ENCODE peak calls at places on chromosome 20, in four cellular contexts. M, F, S and C are unnamed samples.

GRCh38 chr20:40073535-40074111 is 615.4 kb downstream of the MAFB start:
- DNase-seq in F (no peak), S (no peak), M (no peak), C (no peak)

GRCh38 chr20:52852695-52853094 is 119.5 kb upstream of the TSHZ2 start:
- DNase-seq in M (no peak), S (no peak), F (no peak), C (no peak)

GRCh38 chr20:20489623-20490341 is 121.9 kb downstream of the INSM1 start:
- DNase-seq in F (no peak), S (no peak), M (no peak), C (no peak)

GRCh38 chr20:44188752-44189151 is 1.8 kb upstream of the JPH2 start:
- DNase-seq in M (no peak), S (no peak), F (no peak), C (peak)

GRCh38 chr20:59145926-59146800 is 17.5 kb upstream of the ZNF831 start:
- DNase-seq in S (no peak), F (no peak), M (no peak), C (peak)

GRCh38 chr20:62309198-62309944 is 6.6 kb downstream of the ADRM1 start:
- DNase-seq in M (no peak), S (no peak), F (no peak), C (no peak)

GRCh38 chr20:13029687-13030510 is 21.1 kb downstream of the SPTLC3 start:
- DNase-seq in S (peak), F (no peak), M (peak), C (peak)

GRCh38 chr20:3121271-3121911 is 36.9 kb upstream of the AVP start:
- DNase-seq in F (no peak), M (no peak), S (peak), C (no peak)

GRCh38 chr20:18101125-18101820 is 36.4 kb upstream of the KAT14 start:
- DNase-seq in F (no peak), M (no peak), S (no peak), C (no peak)

GRCh38 chr20:3782597-3782996 is 1.3 kb upstream of the SPEF1 start:
- DNase-seq in M (no peak), S (no peak), F (no peak), C (no peak)

GRCh38 chr20:49874601-49875116 is 40.7 kb downstream of the SPATA2 start:
- DNase-seq in F (no peak), S (no peak), M (no peak), C (no peak)

GRCh38 chr20:41617059-41617921 is 887 bp downstream of the CHD6 start:
- DNase-seq in F (peak), M (no peak), S (peak), C (no peak)

GRCh38 chr20:50788045-50788867 is 6.6 kb upstream of the BCAS4 start:
- DNase-seq in M (peak), S (peak), F (peak), C (no peak)

GRCh38 chr20:49668181-49668877 is 45.3 kb downstream of the B4GALT5 start:
- DNase-seq in M (no peak), F (peak), S (no peak), C (no peak)

GRCh38 chr20:1242530-1242929 is 16.7 kb downstream of the RAD21L1 start:
- DNase-seq in M (peak), F (no peak), S (peak), C (no peak)

GRCh38 chr20:14764511-14765369 is 427.3 kb upstream of the FLRT3 start:
- DNase-seq in S (no peak), F (no peak), M (no peak), C (no peak)

GRCh38 chr20:32941155-32941885 is 62.9 kb downstream of the SUN5 start:
- DNase-seq in M (no peak), F (no peak), S (no peak), C (no peak)

GRCh38 chr20:42604998-42605970 is 584.4 kb downstream of the PTPRT start:
- DNase-seq in M (no peak), S (no peak), F (no peak), C (no peak)

GRCh38 chr20:44683263-44684046 is 31.7 kb upstream of the CCN5 start:
- DNase-seq in F (no peak), M (no peak), S (peak), C (no peak)

GRCh38 chr20:34516874-34517542 is 786 bp downstream of the DYNLRB1 start:
- DNase-seq in S (peak), F (no peak), M (no peak), C (no peak)

GRCh38 chr20:11569163-11569562 is 348.5 kb upstream of the BTBD3 start:
- DNase-seq in F (peak), M (no peak), S (peak), C (no peak)

GRCh38 chr20:35181731-35182130 is 9.9 kb downstream of the PROCR start:
- DNase-seq in F (no peak), S (no peak), M (no peak), C (no peak)

GRCh38 chr20:45300961-45301360 is 5.7 kb upstream of the RBPJL start:
- DNase-seq in S (peak), M (no peak), F (no peak), C (no peak)

GRCh38 chr20:354298-354977 is 7.5 kb downstream of the NRSN2 start:
- DNase-seq in F (peak), S (peak), M (no peak), C (peak)

GRCh38 chr20:11001767-11002540 is 328.2 kb upstream of the JAG1 start:
- DNase-seq in S (peak), F (no peak), M (peak), C (no peak)

DNA sequence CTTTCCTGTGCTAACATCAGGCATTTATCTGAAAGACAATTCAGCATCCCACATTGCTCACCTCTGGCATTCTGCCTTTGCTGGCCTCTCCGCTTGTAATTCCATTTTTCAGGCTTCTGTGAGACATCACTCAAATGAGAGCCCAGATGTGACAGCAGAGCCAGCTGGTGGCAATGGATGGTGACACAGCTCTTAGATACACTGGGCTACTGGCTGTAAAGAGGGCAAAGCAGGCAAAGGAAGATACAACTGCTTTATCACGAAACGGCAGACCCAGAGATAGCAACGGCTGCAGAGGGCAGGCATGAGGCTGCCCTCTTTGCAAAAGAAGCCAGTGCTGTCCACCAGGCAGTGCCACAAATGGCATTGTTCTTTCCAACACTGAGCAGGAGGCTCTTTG is 329.8 kb downstream of the KIF16B start:
- DNase-seq in S (no peak), M (no peak), F (no peak), C (no peak)
- H3K4me3 ChIP-seq in S (no peak), M (no peak), F (no peak), C (no peak)

GRCh38 chr20:63387393-63387792 is 26.2 kb upstream of the CHRNA4 start:
- DNase-seq in S (no peak), M (no peak), F (no peak), C (no peak)
- H3K4me3 ChIP-seq in S (no peak), M (no peak), F (no peak), C (no peak)

GRCh38 chr20:57712851-57713504 is 3.2 kb upstream of the PMEPA1 start:
- DNase-seq in F (no peak), S (no peak), M (no peak), C (no peak)

GRCh38 chr20:57711826-57712225 is 2.0 kb upstream of the PMEPA1 start:
- DNase-seq in M (no peak), S (no peak), F (no peak), C (no peak)

GRCh38 chr20:57709823-57710799 is at the start of gene PMEPA1:
- DNase-seq in S (peak), F (peak), M (peak), C (peak)

GRCh38 chr20:57710841-57711240 is 1.0 kb upstream of the PMEPA1 start:
- DNase-seq in S (no peak), M (no peak), F (no peak), C (no peak)

DNA sequence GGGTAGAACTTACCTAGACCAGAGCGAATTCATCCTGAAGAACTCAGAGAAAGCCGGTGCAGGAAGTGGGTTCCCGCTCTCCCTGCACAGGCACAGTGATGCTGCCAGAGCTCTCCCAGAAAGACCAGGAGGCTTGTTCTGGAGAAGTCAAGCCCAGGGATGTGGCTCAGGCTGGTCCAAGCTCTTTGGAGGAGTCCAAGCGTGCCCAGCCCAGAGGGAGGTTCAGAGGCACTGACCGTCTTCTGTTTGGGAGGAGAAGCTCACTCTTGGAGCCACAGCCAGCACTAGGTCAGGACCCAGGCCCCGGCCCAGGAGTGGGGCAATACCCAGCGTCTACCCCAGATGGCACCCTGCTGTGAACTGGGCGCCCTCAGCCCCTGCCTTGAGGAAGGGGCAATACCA is 1.5 kb upstream of the PMEPA1 start:
- DNase-seq in F (no peak), M (no peak), S (no peak), C (no peak)
- H3K4me3 ChIP-seq in F (peak), M (no peak), S (no peak), C (peak)

DNA sequence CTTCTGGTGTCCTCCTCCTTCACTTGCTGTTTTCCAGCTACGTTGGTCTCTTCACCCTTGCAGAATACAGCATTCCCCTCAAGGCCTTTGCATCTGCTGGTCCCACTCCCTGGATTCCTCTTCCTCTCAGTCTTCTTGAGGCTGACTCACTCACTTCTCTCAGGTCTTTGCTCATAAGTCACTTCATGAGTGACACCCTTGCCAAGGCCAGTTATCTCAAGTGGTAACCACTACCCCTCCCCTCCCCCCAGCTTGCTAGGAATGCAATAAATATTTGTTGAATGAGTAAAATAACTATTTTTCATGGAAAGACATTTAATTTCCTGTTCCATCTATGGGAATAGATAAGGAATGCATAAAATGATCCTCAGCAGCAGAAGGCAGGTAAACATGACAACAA is 131.7 kb downstream of the PLCB4 start:
- DNase-seq in S (peak), F (no peak), M (no peak), C (no peak)
- H3K4me3 ChIP-seq in S (no peak), F (no peak), M (no peak), C (no peak)

GRCh38 chr20:21505810-21506530 is 7.9 kb downstream of the NKX2-2 start:
- DNase-seq in S (peak), F (no peak), M (no peak), C (no peak)
- H3K4me3 ChIP-seq in S (peak), F (peak), M (peak), C (peak)